ENCODE peak calls at places on chromosomes 1 and 21, in six cellular contexts. Y is transverse colon, E is sigmoid colon, K is stomach, N is HL-60, J is prostate gland. R is an unnamed sample.

GRCh38 chr1:24727490-24728214 is 17.6 kb upstream of the CLIC4 start:
- DNase-seq in Y (peak), E (peak), K (peak), N (no peak), J (no peak), R (peak)

GRCh38 chr1:173426057-173426456 is 51.1 kb upstream of the PRDX6 start:
- DNase-seq in Y (peak), E (no peak), K (no peak), N (no peak), J (no peak), R (no peak)

GRCh38 chr1:35555212-35555584 is 2.0 kb downstream of the KIAA0319L start:
- DNase-seq in Y (no peak), E (no peak), K (no peak), N (no peak), J (no peak), R (no peak)

GRCh38 chr21:23968722-23969647 is 1638.3 kb downstream of the MRPL39 start:
- DNase-seq in Y (peak), E (no peak), K (peak), N (peak), J (no peak), R (no peak)

GRCh38 chr1:173202430-173203145 is 4.5 kb downstream of the TNFSF4 start:
- DNase-seq in Y (peak), E (no peak), K (no peak), N (no peak), J (peak), R (no peak)

GRCh38 chr1:223486366-223486765 is 93.2 kb downstream of the CCDC185 start:
- DNase-seq in Y (no peak), E (no peak), K (no peak), N (no peak), J (no peak), R (no peak)

GRCh38 chr21:42652527-42653491 is 612 bp upstream of the PDE9A start:
- DNase-seq in Y (peak), E (peak), K (peak), N (no peak), J (peak), R (no peak)

GRCh38 chr1:24926596-24927249 is 3.4 kb downstream of the RUNX3 start:
- DNase-seq in Y (no peak), E (peak), K (no peak), N (no peak), J (no peak), R (no peak)

GRCh38 chr1:213657879-213658278 is 329.9 kb upstream of the PROX1 start:
- DNase-seq in Y (no peak), E (no peak), K (no peak), N (no peak), J (no peak), R (no peak)
- H3K27ac ChIP-seq in Y (peak), E (no peak), K (no peak), N (no peak), J (no peak), R (no peak)

GRCh38 chr1:201396859-201397464 is 2.2 kb downstream of the LAD1 start:
- DNase-seq in Y (peak), E (no peak), K (peak), N (no peak), J (peak), R (no peak)
- TF ChIP-seq POLR2AphosphoS5 in Y (no peak), E (no peak), K (peak), N (no peak), J (peak), R (no peak)

DNA sequence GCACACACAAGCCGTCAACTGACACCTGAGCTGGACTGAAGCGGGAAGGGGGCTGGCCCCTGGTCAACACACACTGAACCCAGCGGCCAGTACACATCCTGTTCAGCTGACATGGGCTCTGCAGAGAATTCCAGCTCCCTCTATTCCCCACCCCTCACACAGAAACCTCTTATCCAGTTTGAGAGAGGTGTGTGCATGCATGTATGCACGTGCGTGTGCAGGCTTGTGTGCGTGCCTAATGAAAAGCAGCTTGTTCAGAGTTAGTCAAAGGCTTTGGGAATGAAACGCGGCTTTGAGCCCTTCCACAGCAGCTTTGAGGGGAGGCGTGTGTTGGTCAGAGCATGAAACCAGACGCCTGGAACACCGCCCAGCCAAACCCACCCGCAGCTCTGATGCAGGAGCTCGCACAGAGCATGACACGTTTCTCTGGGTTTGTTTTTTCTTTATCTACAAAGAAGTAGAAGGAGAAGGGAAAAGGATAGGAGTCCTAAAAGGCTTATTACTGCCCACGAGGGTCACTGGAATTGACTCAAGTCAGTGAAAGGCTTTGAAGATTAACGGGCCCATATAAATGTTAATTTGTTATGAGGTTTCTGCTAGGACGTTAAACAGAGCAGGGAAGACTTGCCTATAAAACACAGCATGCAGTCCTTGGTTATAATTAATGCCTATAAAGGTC is 184.2 kb downstream of the ETS2 start:
- DNase-seq in Y (no peak), E (peak), K (peak), N (no peak), J (peak), R (no peak)
- H3K27ac ChIP-seq in Y (peak), E (peak), K (peak), N (no peak), J (peak), R (no peak)

DNA sequence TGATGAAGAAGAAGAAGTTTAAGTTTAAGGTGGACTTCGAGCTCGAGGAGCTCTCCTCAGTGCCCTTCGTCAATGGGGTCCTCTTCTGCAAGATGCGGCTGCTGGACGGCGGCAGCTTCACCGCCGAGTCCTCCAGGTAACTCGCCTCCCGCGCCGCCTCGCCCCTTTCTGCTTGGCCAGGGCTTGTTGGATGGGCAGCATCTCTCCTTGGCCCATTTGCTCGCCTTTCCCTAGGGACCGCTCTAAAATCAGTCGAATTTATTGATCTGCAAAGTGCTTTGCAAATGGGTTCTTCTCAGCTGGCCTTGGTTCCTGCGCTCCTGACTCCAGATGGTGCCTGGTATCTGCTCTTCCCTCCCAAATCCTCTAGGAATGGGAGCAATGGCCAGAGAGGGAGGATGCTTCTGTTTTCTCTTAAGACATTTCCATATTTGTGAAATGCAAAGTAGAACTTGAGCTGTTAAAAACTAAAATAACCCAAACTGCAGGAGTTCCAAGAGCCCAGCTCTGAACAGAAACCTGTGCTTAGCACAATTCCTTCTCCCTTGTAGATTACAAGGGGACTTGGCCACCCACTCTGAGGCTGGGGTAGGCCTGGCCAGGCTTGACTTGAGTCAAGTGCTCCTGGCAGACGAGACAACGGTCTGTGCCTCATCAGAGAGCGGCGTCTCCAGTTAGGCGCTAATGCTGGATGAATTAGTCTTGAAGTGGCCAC is 687 bp downstream of the EEIG2 start:
- DNase-seq in Y (peak), E (peak), K (peak), N (peak), J (peak), R (no peak)
- TF ChIP-seq POLR2AphosphoS5 in Y (peak), E (peak), K (no peak), N (no peak), J (no peak), R (peak)

GRCh38 chr1:51439053-51439452 is 80.0 kb downstream of the EPS15 start:
- DNase-seq in Y (no peak), E (no peak), K (no peak), N (no peak), J (no peak), R (no peak)
- H3K27ac ChIP-seq in Y (no peak), E (no peak), K (no peak), N (no peak), J (no peak), R (no peak)

GRCh38 chr1:202034683-202035462 is 24.5 kb downstream of the ELF3 start:
- DNase-seq in Y (peak), E (peak), K (peak), N (peak), J (peak), R (no peak)
- TF ChIP-seq POLR2AphosphoS5 in Y (no peak), E (no peak), K (peak), N (no peak), J (peak), R (no peak)

DNA sequence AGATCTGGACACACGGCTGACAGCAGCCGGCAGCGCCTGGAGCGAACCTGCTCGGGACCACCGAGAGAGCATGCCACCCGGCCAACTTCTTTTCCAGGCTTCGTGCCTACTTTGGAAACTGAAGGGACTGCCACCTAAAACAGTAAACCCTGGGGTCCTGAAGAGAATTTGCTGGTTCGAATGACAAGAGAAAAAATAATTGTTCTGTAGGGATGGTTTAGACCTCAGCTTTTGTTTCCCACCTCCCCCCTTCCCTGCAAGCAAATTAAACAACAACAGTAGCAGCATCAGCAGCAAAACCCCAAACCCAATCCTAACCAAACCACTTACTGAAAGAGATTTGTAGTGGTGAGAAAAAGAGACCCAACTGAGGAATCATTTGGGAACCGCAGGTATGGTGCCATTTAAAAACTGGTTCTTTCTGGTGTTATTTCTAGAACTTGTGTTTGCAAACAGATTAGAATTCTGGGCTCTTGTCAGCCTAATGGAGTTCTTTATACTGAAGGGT is 105.6 kb downstream of the LEPR start:
- DNase-seq in Y (no peak), E (no peak), K (no peak), N (no peak), J (no peak), R (no peak)
- H3K27ac ChIP-seq in Y (no peak), E (peak), K (peak), N (no peak), J (peak), R (peak)

GRCh38 chr1:52926864-52927218 is 235 bp upstream of the SCP2 start:
- DNase-seq in Y (no peak), E (no peak), K (no peak), N (no peak), J (no peak), R (no peak)

GRCh38 chr1:52928083-52928404 is 968 bp downstream of the SCP2 start:
- DNase-seq in Y (no peak), E (no peak), K (no peak), N (no peak), J (no peak), R (no peak)

GRCh38 chr1:52929019-52929418 is 1.9 kb downstream of the SCP2 start:
- DNase-seq in Y (no peak), E (no peak), K (no peak), N (no peak), J (no peak), R (no peak)

GRCh38 chr1:52925571-52926005 is 1.5 kb upstream of the SCP2 start:
- DNase-seq in Y (no peak), E (no peak), K (no peak), N (no peak), J (no peak), R (no peak)

DNA sequence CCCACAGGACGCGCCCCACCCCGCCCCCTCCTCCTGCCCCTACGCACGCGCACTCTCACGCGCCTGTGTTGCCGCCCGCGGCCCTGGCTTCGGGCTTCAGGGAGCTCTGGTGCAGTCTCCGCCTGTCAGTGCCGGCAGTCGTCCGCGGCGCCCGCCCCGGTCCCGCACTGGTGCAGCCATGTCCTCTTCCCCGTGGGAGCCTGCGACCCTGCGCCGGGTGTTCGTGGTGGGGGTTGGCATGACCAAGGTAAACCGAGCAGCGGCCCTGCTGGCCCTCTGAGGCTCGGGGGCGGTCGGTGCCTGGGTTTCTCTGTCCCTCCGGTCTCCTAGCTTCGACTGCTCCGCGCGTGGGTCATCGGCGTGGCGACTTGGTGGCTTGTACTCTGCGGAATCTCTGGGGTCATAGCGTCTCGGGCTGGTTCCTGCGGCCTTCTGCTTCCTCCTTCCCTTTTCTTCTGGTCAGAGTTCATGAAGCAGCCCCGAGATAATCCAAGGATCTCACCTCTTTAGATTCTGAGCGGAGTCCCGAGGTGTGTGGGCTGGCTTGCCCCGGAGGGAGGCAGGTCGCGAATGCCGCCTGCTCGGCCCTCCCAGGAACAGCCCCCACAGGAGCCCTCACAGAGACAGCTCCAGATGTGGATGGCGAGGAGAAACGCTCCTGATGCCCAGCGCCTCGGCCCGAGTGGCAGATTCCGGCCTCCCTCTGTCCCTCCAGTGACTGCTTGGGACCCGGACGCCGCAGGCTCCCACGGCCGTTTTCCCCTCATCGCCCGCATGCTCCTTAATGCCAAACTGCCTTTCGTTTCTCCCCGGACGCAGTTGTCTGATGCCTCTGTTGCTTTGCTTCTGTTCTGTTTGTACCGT is at the start of gene SCP2:
- DNase-seq in Y (peak), E (peak), K (peak), N (peak), J (peak), R (no peak)
- TF ChIP-seq POLR2AphosphoS5 in Y (peak), E (peak), K (peak), N (peak), J (peak), R (peak)